ENCODE peak calls at places on chromosomes 12 and 14, in nine cellular contexts. S, Z, W, I, Y, A, O, G and X are unnamed samples. For H3K4me1, the result is how much of the 10 kb centered on the place peaks cover.

GRCh38 chr14:63578300-63578699 is 35.1 kb upstream of the PPP2R5E start:
- DNase-seq in A (no peak), Y (no peak), O (no peak), W (no peak), S (no peak), I (no peak), Z (no peak), G (peak), X (no peak)

GRCh38 chr12:21940972-21941521 is at the start of gene ABCC9:
- DNase-seq in O (no peak), S (peak), Z (peak), A (no peak), W (no peak), Y (peak), I (no peak), G (no peak), X (peak)

GRCh38 chr12:32947203-32947795 is 50.7 kb upstream of the PKP2 start:
- DNase-seq in Y (peak), A (no peak), Z (peak), W (peak), S (no peak), I (no peak), O (peak), G (peak), X (no peak)

GRCh38 chr12:108816652-108817335 is 40.6 kb downstream of the SSH1 start:
- DNase-seq in Z (no peak), I (no peak), W (no peak), A (no peak), Y (no peak), S (no peak), G (no peak), O (no peak), X (no peak)

GRCh38 chr12:14167005-14167628 is 185.7 kb upstream of the GRIN2B start:
- DNase-seq in I (peak), S (peak), W (peak), A (peak), Z (peak), O (peak), G (peak), Y (peak), X (peak)

GRCh38 chr12:69388371-69388770 is 28.8 kb downstream of the YEATS4 start:
- DNase-seq in W (peak), G (peak), O (peak), Y (no peak), A (no peak), Z (no peak), I (no peak), S (peak), X (peak)

GRCh38 chr12:21818627-21819026 is 44.1 kb upstream of the KCNJ8 start:
- DNase-seq in W (no peak), Z (no peak), S (peak), Y (no peak), I (no peak), O (no peak), A (no peak), G (peak), X (peak)

GRCh38 chr14:60622920-60623263 is 26.4 kb downstream of the SIX1 start:
- DNase-seq in I (no peak), S (peak), A (no peak), Z (no peak), O (no peak), Y (no peak), W (peak), G (no peak), X (peak)

GRCh38 chr12:6975297-6976032 is 4.8 kb downstream of the EMG1 start:
- DNase-seq in O (no peak), S (no peak), A (no peak), Z (no peak), I (no peak), G (no peak), Y (no peak), W (peak), X (no peak)

GRCh38 chr12:100566887-100567637 is 6.4 kb upstream of the GAS2L3 start:
- DNase-seq in W (peak), S (peak), Y (no peak), A (no peak), O (no peak), I (no peak), Z (no peak), G (peak), X (peak)

GRCh38 chr14:83520837-83521236 is 1987.2 kb upstream of the SEL1L start:
- DNase-seq in Z (no peak), A (no peak), O (no peak), Y (no peak), G (no peak), S (peak), W (no peak), I (no peak), X (peak)

GRCh38 chr14:91458612-91459011 is 41.0 kb upstream of the CCDC88C start:
- DNase-seq in Z (no peak), A (no peak), I (no peak), Y (no peak), S (no peak), W (no peak), O (no peak), G (no peak), X (no peak)

GRCh38 chr12:117596968-117597367 is 235.5 kb upstream of the NOS1 start:
- DNase-seq in Z (no peak), Y (no peak), O (no peak), W (no peak), I (no peak), S (no peak), A (no peak), G (no peak), X (no peak)

GRCh38 chr12:27801630-27802029 is 21.6 kb upstream of the MANSC4 start:
- DNase-seq in G (no peak), A (no peak), W (no peak), I (no peak), O (no peak), S (no peak), Z (no peak), Y (no peak), X (no peak)

GRCh38 chr12:116074686-116075085 is 202.8 kb downstream of the MED13L start:
- DNase-seq in G (no peak), O (no peak), Y (no peak), S (no peak), W (no peak), A (no peak), Z (no peak), I (no peak), X (no peak)

GRCh38 chr12:100826323-100826722 is 31.7 kb downstream of the ANO4 start:
- DNase-seq in Z (peak), G (peak), O (peak), S (peak), I (peak), Y (peak), A (peak), W (peak), X (peak)

GRCh38 chr12:27541031-27541719 is 17.2 kb downstream of the PPFIBP1 start:
- DNase-seq in W (no peak), Z (peak), O (no peak), G (peak), I (no peak), S (no peak), A (no peak), Y (peak), X (no peak)

GRCh38 chr12:117100851-117101673 is 1.8 kb upstream of the TESC start:
- DNase-seq in G (no peak), W (no peak), Z (no peak), S (no peak), Y (peak), A (no peak), O (peak), I (no peak), X (no peak)

GRCh38 chr12:28787151-28787550 is 361.9 kb upstream of the FAR2 start:
- DNase-seq in O (no peak), A (no peak), W (no peak), I (no peak), S (peak), G (no peak), Y (no peak), Z (no peak), X (peak)

GRCh38 chr14:93880025-93880820 is 46.9 kb upstream of the FAM181A start:
- DNase-seq in W (no peak), Z (peak), G (no peak), A (no peak), O (no peak), Y (no peak), S (no peak), I (no peak), X (no peak)

GRCh38 chr12:85920324-85920947 is 46.3 kb downstream of the NTS start:
- DNase-seq in Y (peak), A (peak), I (no peak), S (peak), W (peak), O (peak), G (peak), Z (peak), X (peak)

DNA sequence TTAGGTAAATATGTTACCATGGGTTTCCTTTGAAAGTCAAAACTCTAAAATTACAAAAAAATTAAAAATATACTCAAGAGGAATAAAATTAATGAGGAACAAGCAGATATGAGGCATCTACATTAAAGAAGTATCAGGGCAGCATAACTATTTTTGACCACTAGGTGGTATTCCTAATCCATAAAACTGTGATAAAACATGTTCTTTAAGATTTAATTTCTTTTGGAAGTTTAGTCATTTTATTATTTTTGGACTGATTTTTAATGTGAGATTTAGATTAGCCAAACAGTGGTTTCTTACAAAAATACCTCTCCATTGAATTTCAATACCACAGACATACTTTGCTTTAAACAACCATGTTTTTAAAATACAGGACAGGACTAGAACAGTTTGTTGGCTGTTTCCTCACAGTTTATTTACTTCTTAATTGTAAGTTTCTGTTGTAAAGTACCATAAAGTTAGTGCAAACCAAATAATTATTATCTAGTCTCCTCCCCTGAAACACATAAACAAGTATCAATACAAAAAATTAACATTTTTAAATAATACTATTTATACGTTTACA is 49.8 kb downstream of the NTS start:
- DNase-seq in I (no peak), Y (peak), A (peak), G (peak), O (peak), Z (peak), W (no peak), S (peak), X (peak)
- TF ChIP-seq CTCF in I (peak), Y (peak), A (no peak), G (peak), O (peak), Z (peak), W (peak), S (peak), X (peak)

DNA sequence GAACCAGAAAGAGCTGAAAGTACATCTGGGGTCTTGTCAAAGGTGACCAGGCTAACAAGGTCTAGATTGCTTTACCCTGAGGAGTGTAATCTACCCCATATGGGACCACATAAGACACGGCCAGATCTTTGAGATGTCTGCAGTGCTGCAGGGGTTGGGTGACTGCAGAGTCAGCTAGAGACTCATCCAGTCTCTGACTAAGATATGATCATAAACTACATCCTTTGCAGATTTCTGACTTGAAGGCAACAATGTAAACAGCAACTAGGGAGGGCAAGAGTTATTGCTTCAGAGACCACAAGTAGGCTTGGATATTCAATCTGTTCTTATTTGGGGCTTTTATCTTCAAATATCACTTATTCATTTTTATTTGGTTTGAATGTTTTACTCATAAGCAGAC is 1080.5 kb upstream of the FOXG1 start:
- DNase-seq in W (no peak), Y (no peak), G (no peak), I (no peak), A (no peak), S (no peak), Z (no peak), O (no peak), X (no peak)
- H3K4me1 ChIP-seq in W (under half), Y (under half), G (under half), I (under half), A (under half), S (under half), Z (under half), O (under half), X (under half)

GRCh38 chr12:95146767-95147166 is 70.5 kb downstream of the FGD6 start:
- DNase-seq in G (no peak), Y (no peak), I (no peak), S (no peak), W (no peak), O (no peak), A (no peak), Z (no peak), X (no peak)
- H3K4me2 ChIP-seq in G (no peak), Y (no peak), I (no peak), S (no peak), W (no peak), O (no peak), A (no peak), Z (no peak), X (no peak)

GRCh38 chr14:96062010-96062409 is 22.8 kb downstream of the C14orf132 start:
- DNase-seq in O (no peak), Z (no peak), S (no peak), G (no peak), Y (no peak), I (no peak), A (no peak), W (no peak), X (no peak)
- TF ChIP-seq CTCF in O (no peak), Z (no peak), S (no peak), G (no peak), Y (no peak), I (no peak), A (no peak), W (no peak), X (no peak)

GRCh38 chr14:105064001-105064400 is 1.2 kb downstream of the GPR132 start:
- DNase-seq in G (no peak), W (no peak), A (no peak), Z (no peak), O (no peak), Y (no peak), S (no peak), I (no peak), X (no peak)
- H3K4me1 ChIP-seq in G (under half), W (under half), A (half or more), Z (under half), O (under half), Y (under half), S (under half), I (under half), X (under half)

DNA sequence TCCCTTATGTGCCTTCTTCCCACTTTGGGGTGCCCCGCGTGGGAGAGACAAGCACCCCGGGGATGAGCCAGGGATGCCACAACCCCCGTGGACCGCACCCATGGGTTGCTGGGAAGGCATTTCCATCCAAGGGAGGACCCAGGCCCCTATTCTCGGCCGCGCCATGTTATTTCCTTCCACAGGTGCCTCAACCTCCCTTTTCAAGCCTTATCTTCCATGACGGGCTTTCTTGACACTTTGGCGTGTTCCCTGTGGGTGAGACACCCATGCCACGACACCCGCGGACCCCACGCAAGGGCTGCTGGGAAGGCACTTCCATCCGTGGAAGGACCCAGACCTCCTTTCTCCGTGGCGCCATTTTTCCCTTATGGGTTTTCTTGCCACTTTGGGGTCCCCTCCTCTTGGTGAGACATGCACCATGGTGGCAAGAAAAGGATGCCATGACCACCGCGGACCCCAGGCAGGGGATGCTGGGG is 269.2 kb downstream of the ALG10 start:
- DNase-seq in Z (no peak), O (no peak), A (no peak), S (no peak), Y (no peak), G (no peak), I (no peak), W (no peak), X (no peak)
- H3K4me2 ChIP-seq in Z (no peak), O (no peak), A (no peak), S (no peak), Y (no peak), G (no peak), I (no peak), W (no peak), X (no peak)

DNA sequence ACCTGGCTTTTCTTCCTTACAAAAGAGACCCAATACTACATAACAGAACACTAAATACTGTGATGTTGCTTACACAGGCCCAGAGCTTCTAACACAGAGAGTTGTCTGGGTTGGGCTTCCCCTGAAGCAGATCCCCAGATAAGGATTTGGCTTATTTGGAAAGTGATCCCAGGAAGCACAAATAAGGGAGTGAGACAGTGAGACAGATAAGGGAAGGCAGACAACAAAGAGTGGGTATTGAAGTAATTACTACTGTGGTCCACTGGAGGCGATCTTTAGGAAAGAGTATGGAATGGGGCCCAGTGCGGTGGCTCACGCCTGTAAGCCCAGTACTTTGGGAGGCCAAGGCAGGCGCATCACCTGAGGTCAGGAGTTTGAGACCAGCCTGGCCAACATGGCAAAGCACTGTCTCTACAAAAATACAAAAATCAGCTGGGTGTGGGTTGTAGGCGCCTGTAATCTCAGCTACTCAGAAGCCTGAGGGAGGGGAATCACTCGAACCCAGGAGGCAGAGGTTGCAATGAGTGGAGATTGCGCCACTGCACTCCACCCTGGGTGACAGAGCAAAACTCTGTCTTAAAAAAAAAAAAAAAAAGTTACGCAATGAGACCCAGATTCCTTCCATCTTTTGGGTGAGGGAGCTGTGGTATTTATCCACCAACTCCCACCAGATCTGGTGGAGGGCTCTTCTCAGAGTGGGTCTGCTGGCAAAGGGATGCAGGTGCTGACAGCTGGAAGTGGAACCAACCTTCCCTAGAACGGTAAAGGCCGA is 10.2 kb upstream of the C12orf43 start:
- DNase-seq in Z (peak), A (peak), G (no peak), I (no peak), Y (no peak), W (no peak), S (no peak), O (no peak), X (no peak)
- TF ChIP-seq CTCF in Z (peak), A (peak), G (no peak), I (peak), Y (peak), W (no peak), S (peak), O (no peak), X (no peak)

GRCh38 chr12:1306096-1306495 is 288.3 kb downstream of the FBXL14 start:
- DNase-seq in Z (no peak), S (no peak), O (no peak), A (no peak), Y (no peak), I (no peak), W (no peak), G (no peak), X (no peak)

GRCh38 chr12:1302471-1302870 is 291.9 kb downstream of the FBXL14 start:
- DNase-seq in S (no peak), O (no peak), Z (no peak), Y (no peak), I (no peak), W (no peak), G (no peak), A (no peak), X (no peak)

GRCh38 chr12:1307796-1308195 is 286.6 kb downstream of the FBXL14 start:
- DNase-seq in S (no peak), Y (no peak), A (no peak), O (no peak), Z (no peak), G (no peak), W (no peak), I (no peak), X (no peak)

GRCh38 chr12:1306817-1307216 is 287.6 kb downstream of the FBXL14 start:
- DNase-seq in S (no peak), A (no peak), O (no peak), W (no peak), G (no peak), Z (no peak), Y (no peak), I (no peak), X (no peak)

DNA sequence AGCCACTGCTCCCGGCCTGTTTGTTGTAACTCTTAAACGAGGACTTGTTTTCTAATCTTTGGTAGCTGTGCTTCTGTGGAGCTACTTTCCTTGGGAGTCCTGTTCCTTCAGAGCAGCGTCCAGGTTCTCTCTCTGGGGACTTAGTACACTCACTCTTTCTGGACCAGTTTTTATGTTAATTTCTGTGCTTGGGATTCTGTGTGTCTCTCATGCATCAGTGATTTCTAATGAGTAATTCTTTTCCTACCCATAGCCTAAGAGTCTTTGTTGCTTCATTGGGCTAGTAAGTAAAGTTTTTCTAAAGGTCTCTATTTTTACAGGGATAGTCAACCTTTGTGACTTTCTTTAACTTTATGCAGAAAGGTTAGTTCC is 289.3 kb downstream of the FBXL14 start:
- DNase-seq in Y (no peak), A (no peak), Z (no peak), G (no peak), S (no peak), O (no peak), W (no peak), I (no peak), X (no peak)
- H3K4me1 ChIP-seq in Y (under half), A (under half), Z (under half), G (under half), S (under half), O (under half), W (under half), I (under half), X (under half)

DNA sequence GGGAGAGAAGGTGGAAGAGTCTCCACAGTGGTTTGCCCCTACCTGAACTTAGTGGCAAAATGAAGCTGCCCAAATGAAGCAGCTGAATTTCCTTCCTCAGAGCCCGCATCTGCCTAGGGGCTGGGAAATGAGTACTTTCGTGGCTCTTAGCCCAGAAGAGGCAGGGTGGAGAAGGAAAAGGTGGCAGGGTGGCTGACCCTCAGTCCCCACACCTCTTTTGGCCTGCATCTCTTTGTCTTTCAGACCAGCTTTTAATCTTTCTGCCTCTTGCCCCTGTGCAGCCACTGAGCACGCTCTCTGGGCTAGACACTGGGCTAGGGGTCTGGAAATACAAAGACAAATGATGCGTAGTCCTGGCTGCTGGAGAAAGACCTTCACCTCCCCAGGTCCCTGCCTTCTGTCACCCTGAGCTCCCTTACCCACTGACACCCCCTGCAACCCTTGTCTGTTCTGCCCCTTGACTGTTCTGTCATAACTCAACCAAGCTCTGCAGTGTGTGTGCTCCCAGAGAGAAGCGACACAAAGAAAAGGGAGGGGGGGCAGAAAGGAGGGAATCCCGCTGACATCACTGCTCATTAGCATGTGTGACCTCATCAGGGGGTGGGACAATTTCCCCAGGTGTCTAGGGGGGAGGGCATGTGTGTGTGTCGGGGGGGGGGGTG is 362 bp upstream of the REM2 start:
- DNase-seq in G (peak), A (peak), Z (peak), W (no peak), O (peak), S (peak), Y (peak), I (peak), X (peak)
- H3K4me2 ChIP-seq in G (no peak), A (peak), Z (peak), W (no peak), O (no peak), S (peak), Y (peak), I (no peak), X (no peak)

GRCh38 chr14:45610303-45610702 is 357.3 kb upstream of the MIS18BP1 start:
- DNase-seq in Y (peak), O (peak), S (peak), W (no peak), A (no peak), Z (peak), G (peak), I (no peak), X (peak)
- TF ChIP-seq CTCF in Y (peak), O (no peak), S (peak), W (no peak), A (no peak), Z (peak), G (peak), I (no peak), X (peak)